ENCODE peak calls at places on chromosomes 11 and 22, in six cellular contexts. One of them, this sample, is unnamed.

GRCh38 chr22:38062782-38063181 is 5.6 kb downstream of the PICK1 start:
- DNase-seq in neural progenitor cell: no peak
- DNase-seq in adipocyte: no peak
- DNase-seq in CD4-positive, CD25-positive, alpha-beta regulatory T cell: no peak
- DNase-seq in neuronal stem cell: no peak
- DNase-seq in SK-N-SH: no peak
- DNase-seq in this sample: no peak

GRCh38 chr22:20867179-20868099 is 8.6 kb downstream of the SNAP29 start:
- DNase-seq in CD4-positive, CD25-positive, alpha-beta regulatory T cell: peak; percentile 75
- DNase-seq in neuronal stem cell: peak; percentile 27
- DNase-seq in SK-N-SH: peak; percentile 77
- DNase-seq in neural progenitor cell: no peak
- DNase-seq in adipocyte: no peak
- DNase-seq in this sample: no peak

GRCh38 chr11:131858495-131858894 is 488.1 kb downstream of the NTM start:
- DNase-seq in neural progenitor cell: peak; percentile 37
- DNase-seq in adipocyte: no peak
- DNase-seq in SK-N-SH: no peak
- DNase-seq in neuronal stem cell: no peak
- DNase-seq in CD4-positive, CD25-positive, alpha-beta regulatory T cell: no peak
- DNase-seq in this sample: no peak

GRCh38 chr22:33781396-33781795 is 138.9 kb downstream of the LARGE1 start:
- DNase-seq in adipocyte: peak; percentile 48
- DNase-seq in neuronal stem cell: no peak
- DNase-seq in neural progenitor cell: no peak
- DNase-seq in CD4-positive, CD25-positive, alpha-beta regulatory T cell: no peak
- DNase-seq in SK-N-SH: no peak
- DNase-seq in this sample: no peak

GRCh38 chr11:65907878-65908277 is 7.7 kb upstream of the FOSL1 start:
- DNase-seq in neuronal stem cell: no peak
- DNase-seq in SK-N-SH: no peak
- DNase-seq in neural progenitor cell: no peak
- DNase-seq in CD4-positive, CD25-positive, alpha-beta regulatory T cell: no peak
- DNase-seq in adipocyte: no peak
- DNase-seq in this sample: no peak

GRCh38 chr11:47992959-47993820 is 12.8 kb downstream of the PTPRJ start:
- DNase-seq in neural progenitor cell: no peak
- DNase-seq in adipocyte: no peak
- DNase-seq in neuronal stem cell: no peak
- DNase-seq in SK-N-SH: no peak
- DNase-seq in CD4-positive, CD25-positive, alpha-beta regulatory T cell: no peak
- DNase-seq in this sample: no peak

GRCh38 chr11:70255717-70256116 is 14.8 kb upstream of the PPFIA1 start:
- DNase-seq in neural progenitor cell: no peak
- DNase-seq in CD4-positive, CD25-positive, alpha-beta regulatory T cell: no peak
- DNase-seq in adipocyte: no peak
- DNase-seq in SK-N-SH: no peak
- DNase-seq in neuronal stem cell: no peak
- DNase-seq in this sample: no peak

GRCh38 chr11:2132874-2133480 is 6.2 kb downstream of the IGF2 start:
- DNase-seq in CD4-positive, CD25-positive, alpha-beta regulatory T cell: no peak
- DNase-seq in adipocyte: no peak
- DNase-seq in neural progenitor cell: no peak
- DNase-seq in SK-N-SH: no peak
- DNase-seq in neuronal stem cell: no peak
- DNase-seq in this sample: no peak

GRCh38 chr22:48173061-48173849 is 1410.8 kb downstream of the TBC1D22A start:
- DNase-seq in neuronal stem cell: no peak
- DNase-seq in CD4-positive, CD25-positive, alpha-beta regulatory T cell: no peak
- DNase-seq in neural progenitor cell: no peak
- DNase-seq in adipocyte: no peak
- DNase-seq in SK-N-SH: no peak
- DNase-seq in this sample: no peak

GRCh38 chr11:67510023-67510345 is 2.0 kb upstream of the CDK2AP2 start:
- DNase-seq in neuronal stem cell: no peak
- DNase-seq in adipocyte: no peak
- DNase-seq in neural progenitor cell: no peak
- DNase-seq in SK-N-SH: no peak
- DNase-seq in CD4-positive, CD25-positive, alpha-beta regulatory T cell: no peak
- DNase-seq in this sample: no peak

GRCh38 chr22:22882033-22882717 is 5.4 kb upstream of the IGLL5 start:
- DNase-seq in SK-N-SH: no peak
- DNase-seq in neuronal stem cell: no peak
- DNase-seq in adipocyte: no peak
- DNase-seq in CD4-positive, CD25-positive, alpha-beta regulatory T cell: peak; percentile 17
- DNase-seq in neural progenitor cell: no peak
- DNase-seq in this sample: no peak
- H3K4me3 ChIP-seq in SK-N-SH: no peak overlapping the region
- H3K4me3 ChIP-seq in neuronal stem cell: no peak overlapping the region
- H3K4me3 ChIP-seq in adipocyte: no peak overlapping the region
- H3K4me3 ChIP-seq in CD4-positive, CD25-positive, alpha-beta regulatory T cell: no peak overlapping the region
- H3K4me3 ChIP-seq in neural progenitor cell: no peak overlapping the region
- H3K4me3 ChIP-seq in this sample: no peak overlapping the region

GRCh38 chr11:96708469-96708868 is 318.7 kb downstream of the JRKL start:
- DNase-seq in SK-N-SH: no peak
- DNase-seq in neuronal stem cell: no peak
- DNase-seq in CD4-positive, CD25-positive, alpha-beta regulatory T cell: no peak
- DNase-seq in adipocyte: no peak
- DNase-seq in neural progenitor cell: no peak
- DNase-seq in this sample: no peak
- H3K4me3 ChIP-seq in SK-N-SH: no peak overlapping the region
- H3K4me3 ChIP-seq in neuronal stem cell: no peak overlapping the region
- H3K4me3 ChIP-seq in CD4-positive, CD25-positive, alpha-beta regulatory T cell: no peak overlapping the region
- H3K4me3 ChIP-seq in adipocyte: no peak overlapping the region
- H3K4me3 ChIP-seq in neural progenitor cell: no peak overlapping the region
- H3K4me3 ChIP-seq in this sample: no peak overlapping the region

GRCh38 chr22:36328635-36329216 is 59.0 kb downstream of the MYH9 start:
- DNase-seq in adipocyte: peak; percentile 84
- DNase-seq in neural progenitor cell: no peak
- DNase-seq in neuronal stem cell: no peak
- DNase-seq in SK-N-SH: no peak
- DNase-seq in CD4-positive, CD25-positive, alpha-beta regulatory T cell: no peak
- DNase-seq in this sample: no peak
- H3K4me3 ChIP-seq in adipocyte: no peak overlapping the region
- H3K4me3 ChIP-seq in neural progenitor cell: peak overlapping the region; percentile 17
- H3K4me3 ChIP-seq in neuronal stem cell: no peak overlapping the region
- H3K4me3 ChIP-seq in SK-N-SH: no peak overlapping the region
- H3K4me3 ChIP-seq in CD4-positive, CD25-positive, alpha-beta regulatory T cell: peak overlapping the region; percentile 46
- H3K4me3 ChIP-seq in this sample: peak overlapping the region; percentile 42

DNA sequence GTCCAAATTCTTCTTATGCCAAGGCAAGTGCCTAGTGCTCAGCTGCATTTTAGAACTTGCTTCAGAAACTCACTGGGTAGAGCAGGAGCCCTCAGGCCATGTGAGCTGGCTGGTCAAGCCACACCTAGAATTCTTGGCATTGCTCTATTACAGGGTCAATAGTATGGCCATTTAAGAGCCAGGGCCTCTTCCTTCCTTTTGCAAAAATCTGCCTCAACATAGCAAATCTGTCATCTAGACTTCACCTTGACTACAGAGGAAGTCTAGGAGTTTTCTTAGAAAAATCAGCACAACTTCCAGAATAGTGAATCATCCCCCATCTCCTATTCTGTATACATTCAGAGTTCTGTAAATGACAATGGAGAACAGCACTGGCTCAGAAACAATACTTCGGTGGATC is 112.0 kb upstream of the TTC12 start:
- DNase-seq in SK-N-SH: no peak
- DNase-seq in neural progenitor cell: no peak
- DNase-seq in neuronal stem cell: no peak
- DNase-seq in CD4-positive, CD25-positive, alpha-beta regulatory T cell: no peak
- DNase-seq in adipocyte: peak; percentile 52
- DNase-seq in this sample: no peak
- H3K4me3 ChIP-seq in SK-N-SH: no peak overlapping the region
- H3K4me3 ChIP-seq in neural progenitor cell: no peak overlapping the region
- H3K4me3 ChIP-seq in neuronal stem cell: no peak overlapping the region
- H3K4me3 ChIP-seq in CD4-positive, CD25-positive, alpha-beta regulatory T cell: no peak overlapping the region
- H3K4me3 ChIP-seq in adipocyte: no peak overlapping the region
- H3K4me3 ChIP-seq in this sample: no peak overlapping the region

DNA sequence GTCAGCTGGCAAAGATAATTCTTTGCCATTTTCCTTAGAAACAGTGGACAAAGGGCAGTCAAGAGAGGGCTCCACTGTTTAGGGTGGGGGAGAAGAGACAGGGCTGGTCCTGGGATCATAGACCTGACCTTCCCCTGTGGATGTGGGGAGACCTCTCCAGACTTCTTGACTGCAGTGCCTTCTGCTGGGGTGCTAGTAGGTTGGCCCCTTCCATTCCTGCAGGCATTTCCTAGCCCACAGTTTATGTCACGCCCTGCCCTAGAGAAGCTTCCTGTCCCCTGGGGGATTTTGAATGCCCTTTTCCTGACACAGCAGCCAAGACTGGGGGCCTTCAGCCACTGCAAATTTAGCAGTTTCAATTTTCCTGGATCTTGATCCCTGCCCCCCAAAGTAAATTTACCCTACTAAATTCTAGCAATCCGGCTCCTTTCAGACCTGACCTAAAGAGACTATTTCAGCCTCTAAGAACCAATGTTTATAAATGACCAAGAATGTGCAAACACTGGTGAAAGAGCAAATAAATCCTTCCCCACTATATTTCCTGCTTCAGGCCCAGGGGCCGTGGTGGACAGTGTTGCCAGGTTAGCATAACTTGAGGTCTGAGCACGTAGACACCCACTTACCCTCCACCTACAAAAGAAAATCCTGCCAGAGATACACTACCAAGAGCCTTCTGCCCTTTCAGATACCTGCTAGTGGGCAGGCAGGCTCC is 58.4 kb downstream of the PPFIBP2 start:
- DNase-seq in CD4-positive, CD25-positive, alpha-beta regulatory T cell: no peak
- DNase-seq in SK-N-SH: peak; percentile 42
- DNase-seq in neural progenitor cell: no peak
- DNase-seq in adipocyte: no peak
- DNase-seq in neuronal stem cell: no peak
- DNase-seq in this sample: no peak
- H3K4me3 ChIP-seq in CD4-positive, CD25-positive, alpha-beta regulatory T cell: no peak overlapping the region
- H3K4me3 ChIP-seq in SK-N-SH: no peak overlapping the region
- H3K4me3 ChIP-seq in neural progenitor cell: no peak overlapping the region
- H3K4me3 ChIP-seq in adipocyte: no peak overlapping the region
- H3K4me3 ChIP-seq in neuronal stem cell: no peak overlapping the region
- H3K4me3 ChIP-seq in this sample: no peak overlapping the region

GRCh38 chr11:788009-788640 is 1.8 kb downstream of the CEND1 start:
- DNase-seq in CD4-positive, CD25-positive, alpha-beta regulatory T cell: no peak
- DNase-seq in SK-N-SH: no peak
- DNase-seq in neuronal stem cell: no peak
- DNase-seq in neural progenitor cell: no peak
- DNase-seq in adipocyte: no peak
- DNase-seq in this sample: no peak

GRCh38 chr11:790721-791564 is 1.1 kb upstream of the CEND1 start:
- DNase-seq in neural progenitor cell: peak; percentile 63
- DNase-seq in adipocyte: peak; percentile 33
- DNase-seq in SK-N-SH: peak; percentile 67
- DNase-seq in CD4-positive, CD25-positive, alpha-beta regulatory T cell: no peak
- DNase-seq in neuronal stem cell: no peak
- DNase-seq in this sample: no peak

GRCh38 chr11:788953-789940 is 643 bp downstream of the CEND1 start:
- DNase-seq in adipocyte: no peak
- DNase-seq in CD4-positive, CD25-positive, alpha-beta regulatory T cell: no peak
- DNase-seq in neural progenitor cell: no peak
- DNase-seq in SK-N-SH: no peak
- DNase-seq in neuronal stem cell: no peak
- DNase-seq in this sample: no peak

GRCh38 chr11:791658-792534 is 2.0 kb upstream of the CEND1 start:
- DNase-seq in CD4-positive, CD25-positive, alpha-beta regulatory T cell: no peak
- DNase-seq in adipocyte: no peak
- DNase-seq in neuronal stem cell: no peak
- DNase-seq in SK-N-SH: no peak
- DNase-seq in neural progenitor cell: no peak
- DNase-seq in this sample: no peak

GRCh38 chr11:789951-790350 is at the start of gene CEND1:
- DNase-seq in neural progenitor cell: peak; percentile 79
- DNase-seq in CD4-positive, CD25-positive, alpha-beta regulatory T cell: peak; percentile 51
- DNase-seq in adipocyte: peak; percentile 73
- DNase-seq in SK-N-SH: peak; percentile 95
- DNase-seq in neuronal stem cell: peak; percentile 51
- DNase-seq in this sample: no peak
- H3K4me3 ChIP-seq in neural progenitor cell: peak within 1 kb of the TSS; percentile 19
- H3K4me3 ChIP-seq in CD4-positive, CD25-positive, alpha-beta regulatory T cell: no peak within 1 kb of the TSS
- H3K4me3 ChIP-seq in adipocyte: no peak within 1 kb of the TSS
- H3K4me3 ChIP-seq in SK-N-SH: peak within 1 kb of the TSS; percentile 67
- H3K4me3 ChIP-seq in neuronal stem cell: no peak within 1 kb of the TSS
- H3K4me3 ChIP-seq in this sample: no peak within 1 kb of the TSS

GRCh38 chr11:490186-490929 is 16.7 kb downstream of the RNH1 start:
- DNase-seq in neuronal stem cell: no peak
- DNase-seq in adipocyte: no peak
- DNase-seq in neural progenitor cell: no peak
- DNase-seq in CD4-positive, CD25-positive, alpha-beta regulatory T cell: no peak
- DNase-seq in SK-N-SH: no peak
- DNase-seq in this sample: no peak
- H3K4me3 ChIP-seq in neuronal stem cell: no peak overlapping the region
- H3K4me3 ChIP-seq in adipocyte: no peak overlapping the region
- H3K4me3 ChIP-seq in neural progenitor cell: no peak overlapping the region
- H3K4me3 ChIP-seq in CD4-positive, CD25-positive, alpha-beta regulatory T cell: no peak overlapping the region
- H3K4me3 ChIP-seq in SK-N-SH: no peak overlapping the region
- H3K4me3 ChIP-seq in this sample: no peak overlapping the region

GRCh38 chr11:128628686-128629085 is 41.3 kb upstream of the ETS1 start:
- DNase-seq in adipocyte: no peak
- DNase-seq in neural progenitor cell: no peak
- DNase-seq in CD4-positive, CD25-positive, alpha-beta regulatory T cell: peak; percentile 85
- DNase-seq in SK-N-SH: no peak
- DNase-seq in neuronal stem cell: no peak
- DNase-seq in this sample: no peak

GRCh38 chr11:128628343-128628673 is 41.0 kb upstream of the ETS1 start:
- DNase-seq in adipocyte: no peak
- DNase-seq in neuronal stem cell: no peak
- DNase-seq in SK-N-SH: no peak
- DNase-seq in neural progenitor cell: no peak
- DNase-seq in CD4-positive, CD25-positive, alpha-beta regulatory T cell: no peak
- DNase-seq in this sample: no peak

GRCh38 chr11:128632151-128632791 is 44.9 kb upstream of the ETS1 start:
- DNase-seq in neural progenitor cell: peak; percentile 80
- DNase-seq in adipocyte: peak; percentile 80
- DNase-seq in CD4-positive, CD25-positive, alpha-beta regulatory T cell: peak; percentile 74
- DNase-seq in SK-N-SH: peak; percentile 67
- DNase-seq in neuronal stem cell: peak; percentile 31
- DNase-seq in this sample: peak; percentile 77

GRCh38 chr11:128629516-128630106 is 42.3 kb upstream of the ETS1 start:
- DNase-seq in adipocyte: no peak
- DNase-seq in SK-N-SH: no peak
- DNase-seq in CD4-positive, CD25-positive, alpha-beta regulatory T cell: peak; percentile 44
- DNase-seq in neural progenitor cell: no peak
- DNase-seq in neuronal stem cell: no peak
- DNase-seq in this sample: no peak

GRCh38 chr11:128630367-128631230 is 43.2 kb upstream of the ETS1 start:
- DNase-seq in neuronal stem cell: peak; percentile 84
- DNase-seq in adipocyte: peak; percentile 94
- DNase-seq in CD4-positive, CD25-positive, alpha-beta regulatory T cell: peak; percentile 94
- DNase-seq in neural progenitor cell: peak; percentile 87
- DNase-seq in SK-N-SH: peak; percentile 83
- DNase-seq in this sample: peak; percentile 87
- H3K4me3 ChIP-seq in neuronal stem cell: no peak overlapping the region
- H3K4me3 ChIP-seq in adipocyte: peak overlapping the region; percentile 28
- H3K4me3 ChIP-seq in CD4-positive, CD25-positive, alpha-beta regulatory T cell: peak overlapping the region; percentile 51
- H3K4me3 ChIP-seq in neural progenitor cell: no peak overlapping the region
- H3K4me3 ChIP-seq in SK-N-SH: peak overlapping the region; percentile 50
- H3K4me3 ChIP-seq in this sample: no peak overlapping the region

DNA sequence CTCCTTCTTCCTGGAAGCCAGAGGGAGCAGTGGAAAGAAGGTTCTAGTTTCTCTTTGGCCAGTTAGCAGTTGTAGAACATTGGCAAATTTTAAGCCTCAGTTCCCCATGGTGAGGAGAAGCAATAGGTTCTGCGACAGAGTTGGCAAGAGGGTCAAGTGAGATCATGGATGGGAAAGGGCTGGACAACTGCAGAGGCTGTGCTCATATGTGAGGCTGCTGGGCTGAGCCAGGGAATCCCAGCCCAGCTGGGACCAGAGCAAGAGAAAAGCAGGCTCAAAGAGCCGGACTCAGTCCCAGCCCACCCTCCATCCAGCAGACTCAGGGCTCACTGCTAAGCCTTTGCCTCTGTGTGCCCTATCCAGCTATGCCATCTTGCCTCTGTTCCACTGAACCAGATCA is 66.8 kb upstream of the MYOD1 start:
- DNase-seq in neuronal stem cell: no peak
- DNase-seq in neural progenitor cell: no peak
- DNase-seq in adipocyte: no peak
- DNase-seq in SK-N-SH: no peak
- DNase-seq in CD4-positive, CD25-positive, alpha-beta regulatory T cell: no peak
- DNase-seq in this sample: no peak
- H3K4me3 ChIP-seq in neuronal stem cell: no peak overlapping the region
- H3K4me3 ChIP-seq in neural progenitor cell: no peak overlapping the region
- H3K4me3 ChIP-seq in adipocyte: no peak overlapping the region
- H3K4me3 ChIP-seq in SK-N-SH: no peak overlapping the region
- H3K4me3 ChIP-seq in CD4-positive, CD25-positive, alpha-beta regulatory T cell: no peak overlapping the region
- H3K4me3 ChIP-seq in this sample: no peak overlapping the region

This sample was measured in Jurkat, Clone E6-1.